ENCODE peak calls at places on chromosomes 5 and 9, in four cellular contexts. H is body of pancreas, Z is prostate gland, Q is heart left ventricle. A is an unnamed sample. For H3K9me3, the result is how much of the 10 kb centered on the place peaks cover.

GRCh38 chr5:57221049-57221568 is 47.2 kb downstream of the GPBP1 start:
- DNase-seq in H (peak), Z (peak), Q (no peak), A (no peak)

GRCh38 chr5:77425420-77425819 is 66.7 kb downstream of the WDR41 start:
- DNase-seq in H (no peak), Z (no peak), Q (no peak), A (no peak)

GRCh38 chr5:80761966-80762365 is 107.2 kb upstream of the DHFR start:
- DNase-seq in H (no peak), Z (no peak), Q (no peak), A (no peak)

GRCh38 chr9:115046199-115046598 is 71.8 kb downstream of the TNC start:
- DNase-seq in H (no peak), Z (no peak), Q (no peak), A (no peak)

GRCh38 chr5:1280177-1281037 is 14.5 kb downstream of the TERT start:
- DNase-seq in H (no peak), Z (no peak), Q (no peak), A (no peak)

GRCh38 chr9:129023036-129023907 is 4.9 kb downstream of the SH3GLB2 start:
- DNase-seq in H (peak), Z (no peak), Q (no peak), A (peak)

GRCh38 chr9:89754223-89754622 is 149.4 kb downstream of the GADD45G start:
- DNase-seq in H (no peak), Z (no peak), Q (no peak), A (no peak)

GRCh38 chr9:91726406-91727100 is 223.5 kb downstream of the ROR2 start:
- DNase-seq in H (no peak), Z (no peak), Q (no peak), A (no peak)

GRCh38 chr9:112299514-112299913 is 33.9 kb downstream of the PTBP3 start:
- DNase-seq in H (no peak), Z (no peak), Q (no peak), A (no peak)

GRCh38 chr5:7872517-7873149 is 3.7 kb downstream of the MTRR start:
- DNase-seq in H (no peak), Z (no peak), Q (no peak), A (no peak)

GRCh38 chr5:157558681-157559080 is 16.9 kb downstream of the ADAM19 start:
- DNase-seq in H (no peak), Z (no peak), Q (no peak), A (no peak)

GRCh38 chr9:4923580-4924544 is 61.2 kb upstream of the JAK2 start:
- DNase-seq in H (no peak), Z (no peak), Q (no peak), A (peak)

GRCh38 chr9:100351508-100351907 is 1.2 kb downstream of the TEX10 start:
- DNase-seq in H (no peak), Z (no peak), Q (no peak), A (no peak)

GRCh38 chr9:32584784-32585183 is 11.8 kb upstream of the NDUFB6 start:
- DNase-seq in H (no peak), Z (no peak), Q (no peak), A (no peak)

GRCh38 chr9:117415584-117415937 is 704 bp upstream of the ASTN2 start:
- DNase-seq in H (no peak), Z (no peak), Q (no peak), A (no peak)

GRCh38 chr5:5979362-5979760 is 399.0 kb downstream of the MED10 start:
- DNase-seq in H (peak), Z (no peak), Q (no peak), A (peak)

GRCh38 chr9:16442622-16443021 is 427.8 kb downstream of the BNC2 start:
- DNase-seq in H (no peak), Z (no peak), Q (no peak), A (no peak)

GRCh38 chr9:35750256-35750531 is 1.1 kb downstream of the RGP1 start:
- DNase-seq in H (no peak), Z (no peak), Q (no peak), A (no peak)

GRCh38 chr5:106964102-106964501 is 706.6 kb downstream of the EFNA5 start:
- DNase-seq in H (peak), Z (no peak), Q (no peak), A (no peak)

GRCh38 chr9:21883642-21884041 is 81.2 kb downstream of the MTAP start:
- DNase-seq in H (no peak), Z (no peak), Q (no peak), A (no peak)

GRCh38 chr5:96157077-96157780 is 195.6 kb upstream of the ELL2 start:
- DNase-seq in H (peak), Z (peak), Q (no peak), A (no peak)

GRCh38 chr9:93092171-93092991 is 3.6 kb upstream of the CARD19 start:
- DNase-seq in H (no peak), Z (no peak), Q (peak), A (peak)

GRCh38 chr5:174876-175465 is 16.3 kb upstream of the LRRC14B start:
- DNase-seq in H (no peak), Z (no peak), Q (no peak), A (no peak)

GRCh38 chr9:25396828-25397227 is 281.4 kb downstream of the TUSC1 start:
- DNase-seq in H (no peak), Z (no peak), Q (no peak), A (no peak)

GRCh38 chr9:88816141-88816540 is 175.1 kb upstream of the S1PR3 start:
- DNase-seq in H (no peak), Z (no peak), Q (no peak), A (no peak)

DNA sequence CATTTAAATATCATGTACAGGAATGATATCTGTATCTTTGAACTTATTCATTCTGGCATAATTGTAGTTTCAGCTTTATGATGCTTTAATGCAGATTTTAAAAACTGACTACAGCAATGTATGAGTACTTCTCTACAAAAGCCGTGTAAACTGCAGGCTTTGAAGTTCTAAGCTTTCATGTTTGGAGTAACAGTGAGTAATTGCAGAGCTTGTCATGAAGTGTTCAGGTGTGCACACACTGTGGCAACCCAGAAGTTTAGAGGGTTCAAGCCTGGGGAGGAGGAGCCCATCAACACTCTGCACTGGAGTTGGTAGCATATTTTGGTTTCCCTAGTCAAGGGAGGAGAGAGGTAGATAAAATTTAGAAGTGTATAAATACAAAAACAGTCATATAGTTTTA is 130.9 kb downstream of the CD180 start:
- DNase-seq in H (no peak), Z (no peak), Q (no peak), A (no peak)
- TF ChIP-seq POLR2A in H (no peak), Z (no peak), Q (no peak), A (no peak)

GRCh38 chr5:153276151-153276550 is 214.3 kb upstream of the GRIA1 start:
- DNase-seq in H (peak), Z (no peak), Q (peak), A (peak)
- H3K9me3 ChIP-seq in H (under half), Z (under half), Q (under half), A (under half)

DNA sequence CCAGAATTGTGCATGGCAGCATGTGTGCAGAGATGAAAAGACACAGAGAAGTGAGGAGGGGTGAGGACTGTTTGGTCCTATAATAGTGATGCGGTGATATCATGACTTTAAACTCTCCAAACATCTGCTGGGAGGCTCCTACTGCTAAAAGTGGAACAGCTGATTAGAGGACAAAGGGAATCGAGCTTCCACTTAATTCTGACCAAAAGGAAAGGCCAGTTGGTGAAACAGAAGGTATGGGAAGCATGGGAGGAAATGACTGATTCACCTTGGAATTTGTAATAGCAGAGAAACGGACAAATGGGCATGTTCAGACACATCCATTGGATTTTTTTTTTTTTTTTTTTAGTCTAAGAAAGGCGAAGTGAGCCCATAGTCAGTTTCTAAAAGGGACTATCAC is 67.5 kb upstream of the MAMDC2 start:
- DNase-seq in H (no peak), Z (no peak), Q (no peak), A (no peak)
- TF ChIP-seq POLR2A in H (no peak), Z (no peak), Q (no peak), A (no peak)

GRCh38 chr5:91031396-91031741 is 351.7 kb downstream of the ARRDC3 start:
- DNase-seq in H (no peak), Z (no peak), Q (no peak), A (no peak)
- H3K9me3 ChIP-seq in H (under half), Z (under half), Q (under half), A (under half)

GRCh38 chr5:39209924-39210323 is 9.4 kb downstream of the FYB1 start:
- DNase-seq in H (peak), Z (no peak), Q (no peak), A (no peak)
- TF ChIP-seq POLR2A in H (no peak), Z (no peak), Q (no peak), A (no peak)

DNA sequence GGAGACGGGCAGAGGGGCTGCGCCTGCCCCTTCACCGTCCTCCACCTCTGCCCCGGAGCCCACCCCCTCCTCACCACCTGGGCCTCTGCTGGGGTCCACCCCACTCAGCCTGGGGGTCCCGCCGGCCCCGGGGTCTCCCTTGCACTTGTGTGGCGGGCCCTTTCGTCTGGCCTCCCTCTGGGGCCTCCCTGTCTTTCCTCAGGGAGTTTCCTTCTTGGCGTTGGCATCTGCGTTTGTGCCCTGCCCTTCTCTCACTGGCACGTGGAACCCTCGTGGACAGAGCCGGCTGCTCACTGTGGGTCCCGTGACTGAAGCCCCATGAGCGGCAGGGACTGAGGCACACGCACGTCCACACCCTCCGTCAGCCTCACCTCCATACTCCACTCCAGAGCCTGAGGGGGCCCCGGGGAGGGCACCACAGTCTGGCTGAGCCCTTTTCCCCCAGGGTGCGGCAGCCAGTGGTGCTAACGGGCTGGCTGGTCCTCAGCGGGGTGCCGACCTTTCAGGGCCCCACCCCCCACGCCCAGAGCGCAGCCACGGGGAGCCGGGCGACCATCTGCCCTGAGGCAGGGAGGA is 52.9 kb upstream of the NRARP start:
- DNase-seq in H (no peak), Z (no peak), Q (no peak), A (no peak)
- H3K9me3 ChIP-seq in H (under half), Z (under half), Q (under half), A (under half)

DNA sequence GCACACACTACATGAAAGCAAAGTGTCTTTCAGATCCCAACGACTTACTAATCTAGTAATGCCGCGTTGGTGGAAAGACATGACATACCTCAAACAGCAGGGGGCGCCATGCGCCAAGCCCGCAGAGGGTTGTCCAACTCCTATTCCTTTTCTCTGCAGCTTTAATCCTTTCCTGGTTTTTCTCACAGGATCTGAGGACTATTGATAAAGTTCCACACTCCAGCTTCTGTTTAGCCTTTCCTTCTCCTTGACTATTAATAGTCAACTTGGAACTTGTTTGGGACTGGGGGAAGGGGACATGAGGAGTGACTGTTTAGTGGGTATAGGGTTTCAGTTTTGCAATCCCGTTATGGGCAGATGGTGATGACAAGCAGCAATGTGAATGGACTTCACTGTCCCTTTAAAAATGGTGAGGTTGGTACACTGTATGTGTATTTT is 62.9 kb downstream of the OTULIN start:
- DNase-seq in H (peak), Z (peak), Q (peak), A (peak)
- TF ChIP-seq POLR2A in H (no peak), Z (no peak), Q (no peak), A (no peak)

A was measured in testis.